ENCODE peak calls at places on chromosome 4, in nine cellular contexts. Z is BJ; J is astrocyte of the spinal cord; K is tibial artery; X is naive thymus-derived CD4-positive, alpha-beta T cell; Y is astrocyte of the hippocampus; O is body of pancreas; P is RPMI7951; D is left ventricle myocardium inferior. G is an unnamed sample.

GRCh38 chr4:39922389-39922788 is 55.3 kb downstream of the PDS5A start:
- DNase-seq in J (no peak), Z (no peak), O (no peak), D (no peak), K (no peak), X (no peak), P (no peak), Y (no peak), G (no peak)

GRCh38 chr4:159764343-159764952 is 661.6 kb downstream of the RAPGEF2 start:
- DNase-seq in D (no peak), Y (peak), Z (peak), P (peak), K (no peak), J (peak), X (no peak), O (peak), G (peak)

GRCh38 chr4:104470770-104471169 is 23.9 kb downstream of the CXXC4 start:
- DNase-seq in K (no peak), Y (no peak), X (no peak), P (no peak), Z (no peak), J (no peak), O (no peak), D (no peak), G (no peak)

GRCh38 chr4:40251366-40251765 is 54.5 kb downstream of the RHOH start:
- DNase-seq in Y (no peak), J (no peak), P (peak), Z (no peak), K (no peak), O (no peak), X (no peak), D (no peak), G (no peak)

GRCh38 chr4:30802622-30803323 is 82.6 kb downstream of the PCDH7 start:
- DNase-seq in D (no peak), X (no peak), K (no peak), O (no peak), Z (peak), J (peak), Y (peak), P (no peak), G (no peak)

GRCh38 chr4:127783026-127783769 is 1.1 kb downstream of the HSPA4L start:
- DNase-seq in J (peak), P (peak), D (peak), O (peak), Z (no peak), K (peak), X (no peak), Y (peak), G (peak)

GRCh38 chr4:132827522-132827921 is 321.6 kb upstream of the PCDH10 start:
- DNase-seq in D (no peak), Z (no peak), X (no peak), K (no peak), J (no peak), Y (no peak), O (no peak), P (no peak), G (no peak)

GRCh38 chr4:153142700-153143438 is 61.4 kb upstream of the TRIM2 start:
- DNase-seq in K (peak), J (peak), Y (peak), X (peak), P (peak), O (peak), Z (no peak), D (peak), G (peak)

GRCh38 chr4:48967101-48967500 is 19.0 kb upstream of the CWH43 start:
- DNase-seq in O (no peak), J (peak), X (no peak), Y (no peak), K (no peak), P (no peak), D (no peak), Z (no peak), G (no peak)

GRCh38 chr4:121277194-121278105 is 103.4 kb downstream of the QRFPR start:
- DNase-seq in X (no peak), O (no peak), Z (no peak), K (no peak), D (no peak), P (peak), Y (no peak), J (no peak), G (no peak)

GRCh38 chr4:40264995-40265909 is 68.4 kb downstream of the RHOH start:
- DNase-seq in D (peak), O (peak), J (peak), Y (peak), P (peak), K (no peak), X (no peak), Z (no peak), G (peak)

GRCh38 chr4:177769155-177769554 is 326.9 kb upstream of the AGA start:
- DNase-seq in Z (no peak), J (no peak), X (no peak), Y (no peak), P (no peak), K (no peak), O (no peak), D (no peak), G (no peak)